ENCODE peak calls at places on chromosome 22, in eight cellular contexts. G, L, X, Y, J, R, Q and N are unnamed samples.

GRCh38 chr22:45629469-45630089 is 42.1 kb upstream of the ATXN10 start:
- DNase-seq in G (no peak), L (peak), X (no peak), Y (no peak), J (peak), R (no peak), Q (no peak), N (no peak)

GRCh38 chr22:34036936-34037335 is 116.7 kb upstream of the LARGE1 start:
- DNase-seq in G (no peak), L (no peak), X (no peak), Y (peak), J (no peak), R (no peak), Q (no peak), N (no peak)

GRCh38 chr22:48393041-48393370 is 1434.7 kb downstream of the BRD1 start:
- DNase-seq in G (no peak), L (no peak), X (no peak), Y (no peak), J (no peak), R (peak), Q (no peak), N (no peak)

GRCh38 chr22:38317237-38317994 is at the start of gene CSNK1E:
- DNase-seq in G (peak), L (peak), X (peak), Y (peak), J (peak), R (peak), Q (peak), N (peak)

GRCh38 chr22:41094036-41094435 is 1.6 kb downstream of the EP300 start:
- DNase-seq in G (peak), L (no peak), X (no peak), Y (peak), J (no peak), R (no peak), Q (peak), N (no peak)

GRCh38 chr22:23835773-23836144 is 3.0 kb downstream of the DERL3 start:
- DNase-seq in G (no peak), L (peak), X (no peak), Y (no peak), J (peak), R (peak), Q (no peak), N (no peak)

GRCh38 chr22:39309364-39309861 is 10.0 kb downstream of the RPL3 start:
- DNase-seq in G (no peak), L (no peak), X (no peak), Y (no peak), J (no peak), R (no peak), Q (no peak), N (peak)

GRCh38 chr22:46546466-46547178 is 9.2 kb upstream of the CELSR1 start:
- DNase-seq in G (no peak), L (peak), X (no peak), Y (no peak), J (peak), R (no peak), Q (peak), N (no peak)

GRCh38 chr22:18998998-18999397 is 62.9 kb upstream of the PRODH start:
- DNase-seq in G (no peak), L (no peak), X (no peak), Y (no peak), J (no peak), R (no peak), Q (no peak), N (no peak)

GRCh38 chr22:39468487-39469325 is 11.9 kb downstream of the MGAT3 start:
- DNase-seq in G (no peak), L (no peak), X (no peak), Y (no peak), J (peak), R (no peak), Q (no peak), N (no peak)

GRCh38 chr22:24688294-24688693 is 85.3 kb downstream of the GGT1 start:
- DNase-seq in G (no peak), L (no peak), X (no peak), Y (no peak), J (no peak), R (no peak), Q (no peak), N (no peak)

GRCh38 chr22:19503869-19504268 is 20.3 kb downstream of the CLDN5 start:
- DNase-seq in G (no peak), L (peak), X (no peak), Y (no peak), J (no peak), R (peak), Q (no peak), N (no peak)

GRCh38 chr22:37018086-37018814 is 997 bp downstream of the TST start:
- DNase-seq in G (no peak), L (no peak), X (no peak), Y (no peak), J (no peak), R (no peak), Q (no peak), N (no peak)
- TF ChIP-seq CTCF in G (no peak), L (no peak), X (no peak), Y (no peak), J (no peak), R (no peak), Q (no peak), N (no peak)

GRCh38 chr22:22738959-22739585 is 94.7 kb downstream of the GGTLC2 start:
- DNase-seq in G (no peak), L (no peak), X (no peak), Y (no peak), J (no peak), R (no peak), Q (no peak), N (no peak)

GRCh38 chr22:22743128-22743760 is 98.8 kb downstream of the GGTLC2 start:
- DNase-seq in G (no peak), L (no peak), X (no peak), Y (no peak), J (no peak), R (no peak), Q (no peak), N (no peak)

GRCh38 chr22:22742641-22743040 is 98.2 kb downstream of the GGTLC2 start:
- DNase-seq in G (no peak), L (no peak), X (no peak), Y (no peak), J (no peak), R (no peak), Q (no peak), N (no peak)

GRCh38 chr22:22741843-22742242 is 97.4 kb downstream of the GGTLC2 start:
- DNase-seq in G (no peak), L (no peak), X (no peak), Y (no peak), J (no peak), R (no peak), Q (no peak), N (no peak)

GRCh38 chr22:22740560-22741276 is 96.3 kb downstream of the GGTLC2 start:
- DNase-seq in G (no peak), L (no peak), X (no peak), Y (no peak), J (no peak), R (no peak), Q (no peak), N (no peak)
- TF ChIP-seq CTCF in G (no peak), L (no peak), X (no peak), Y (no peak), J (no peak), R (no peak), Q (no peak), N (no peak)

GRCh38 chr22:43154887-43155536 is 3.7 kb downstream of the TSPO start:
- DNase-seq in G (no peak), L (peak), X (no peak), Y (no peak), J (no peak), R (peak), Q (no peak), N (no peak)
- TF ChIP-seq CTCF in G (no peak), L (no peak), X (no peak), Y (no peak), J (no peak), R (no peak), Q (no peak), N (no peak)

GRCh38 chr22:26038365-26038764 is 130.9 kb upstream of the SEZ6L start:
- DNase-seq in G (no peak), L (no peak), X (no peak), Y (no peak), J (no peak), R (no peak), Q (no peak), N (no peak)
- TF ChIP-seq CTCF in G (no peak), L (no peak), X (no peak), Y (no peak), J (no peak), R (no peak), Q (no peak), N (no peak)

GRCh38 chr22:50078761-50079160 is 6.5 kb downstream of the MLC1 start:
- DNase-seq in G (no peak), L (no peak), X (no peak), Y (no peak), J (no peak), R (no peak), Q (no peak), N (no peak)

GRCh38 chr22:50082197-50082715 is 3.0 kb downstream of the MLC1 start:
- DNase-seq in G (no peak), L (no peak), X (no peak), Y (no peak), J (no peak), R (no peak), Q (no peak), N (no peak)

GRCh38 chr22:50078246-50078645 is 7.0 kb downstream of the MLC1 start:
- DNase-seq in G (no peak), L (no peak), X (no peak), Y (no peak), J (no peak), R (no peak), Q (no peak), N (no peak)

GRCh38 chr22:50081426-50082196 is 3.6 kb downstream of the MLC1 start:
- DNase-seq in G (no peak), L (no peak), X (no peak), Y (no peak), J (no peak), R (no peak), Q (no peak), N (no peak)

GRCh38 chr22:50079689-50080465 is 5.3 kb downstream of the MLC1 start:
- DNase-seq in G (no peak), L (no peak), X (no peak), Y (no peak), J (no peak), R (no peak), Q (no peak), N (no peak)
- TF ChIP-seq CTCF in G (no peak), L (no peak), X (no peak), Y (no peak), J (no peak), R (no peak), Q (no peak), N (no peak)

DNA sequence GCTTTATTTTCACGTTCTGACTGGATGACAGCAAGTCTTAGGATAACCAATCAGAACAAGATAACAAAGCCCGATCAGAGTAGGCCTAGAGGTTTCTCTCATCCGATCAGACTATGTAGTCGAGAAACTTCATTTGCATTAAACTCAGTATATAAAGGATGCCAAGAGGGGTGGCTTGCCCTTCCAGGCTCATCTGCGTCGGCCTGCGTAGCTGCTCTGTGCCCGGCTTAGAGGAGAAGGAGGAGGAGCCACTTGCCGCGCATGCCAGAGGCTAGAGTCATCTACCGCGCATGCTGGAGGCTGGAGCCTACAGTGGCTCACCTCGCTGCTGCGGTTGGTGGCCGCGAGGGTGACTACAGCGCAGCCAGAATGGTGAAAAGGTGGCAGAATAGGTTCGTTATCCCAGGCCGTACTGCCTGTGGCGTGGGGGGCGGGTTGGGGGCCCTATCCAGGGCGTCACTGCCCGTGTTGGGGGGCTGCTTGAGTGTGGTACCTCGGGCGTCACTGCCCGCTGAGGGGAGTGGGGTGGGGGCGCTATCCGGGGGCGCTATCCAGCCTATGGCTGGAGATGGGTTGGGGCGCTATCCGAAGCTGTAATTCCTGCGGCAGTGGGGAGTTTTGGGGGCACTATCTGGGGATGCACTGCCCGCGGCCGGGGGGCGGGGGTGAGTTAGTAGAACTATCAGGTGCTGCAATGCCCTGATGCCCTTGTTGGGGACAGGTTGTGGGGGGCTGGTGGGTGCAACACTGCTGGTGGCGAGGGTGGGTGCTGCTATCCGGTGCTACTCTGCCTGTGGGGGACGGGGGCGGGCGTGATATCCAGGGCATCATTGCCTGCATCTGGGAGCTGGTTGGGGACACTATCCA is at the start of gene RFPL2:
- DNase-seq in G (no peak), L (peak), X (no peak), Y (no peak), J (peak), R (no peak), Q (peak), N (no peak)
- TF ChIP-seq CTCF in G (no peak), L (no peak), X (no peak), Y (no peak), J (peak), R (no peak), Q (no peak), N (no peak)

DNA sequence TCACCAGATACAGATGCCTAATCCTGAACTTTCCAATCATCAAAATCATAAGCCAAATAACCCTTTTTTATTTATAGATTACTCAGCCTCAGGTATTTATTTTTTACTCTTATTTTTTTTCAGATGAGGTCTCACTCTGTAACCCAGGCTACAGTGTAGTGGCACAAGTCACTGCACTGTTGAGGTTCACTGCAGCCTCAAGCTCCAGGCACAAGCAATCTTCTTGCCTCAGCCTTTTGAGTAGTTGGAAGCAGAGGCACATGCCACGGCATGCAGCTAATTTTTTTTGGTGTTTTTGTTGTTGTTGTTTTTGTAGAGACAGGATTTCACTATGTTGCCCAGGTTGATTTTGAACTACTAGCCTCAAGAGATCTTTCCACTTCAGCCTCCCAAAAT is 49.5 kb downstream of the TTC28 start:
- DNase-seq in G (no peak), L (no peak), X (no peak), Y (no peak), J (no peak), R (no peak), Q (no peak), N (no peak)
- TF ChIP-seq CTCF in G (no peak), L (no peak), X (no peak), Y (no peak), J (no peak), R (no peak), Q (no peak), N (no peak)

GRCh38 chr22:35995345-35995744 is 33.3 kb downstream of the RBFOX2 start:
- DNase-seq in G (no peak), L (no peak), X (no peak), Y (no peak), J (no peak), R (no peak), Q (peak), N (no peak)
- TF ChIP-seq CTCF in G (no peak), L (no peak), X (no peak), Y (no peak), J (no peak), R (no peak), Q (no peak), N (no peak)